ENCODE peak calls at places on chromosome 6, in ten cellular contexts. U is suprapubic skin; T is neural crest cell; B is cerebellar cortex; L is GM12864; A is activated naive CD8-positive, alpha-beta T cell treated with anti-CD3 and anti-CD28 coated beads, Interleukin-2, amount 50 U/mL, for 16 hours; F is T follicular helper cell; R is T-helper 2 cell; D is stimulated activated CD4-positive, alpha-beta T cell treated with anti-CD3 and anti-CD28 coated beads, Interleukin-1b, Interleukin-23, amount 100 ng/mL, for 24 hours; I is AG10803. J is an unnamed sample.

GRCh38 chr6:79212859-79213258 is 21.6 kb downstream of the HMGN3 start:
- DNase-seq in D (no peak), T (no peak), A (no peak), I (no peak), R (no peak), F (no peak), U (no peak), B (no peak), L (no peak), J (no peak)

GRCh38 chr6:111739257-111739696 is 133.6 kb upstream of the TRAF3IP2 start:
- DNase-seq in F (no peak), I (no peak), A (no peak), B (no peak), U (no peak), L (no peak), R (no peak), D (no peak), T (no peak), J (peak)

GRCh38 chr6:42021847-42022754 is 28.2 kb upstream of the TAF8 start:
- DNase-seq in A (peak), U (no peak), T (no peak), F (peak), I (no peak), D (peak), B (peak), L (peak), R (peak), J (no peak)

GRCh38 chr6:79705456-79705995 is 74.4 kb downstream of the SH3BGRL2 start:
- DNase-seq in R (no peak), F (no peak), U (no peak), L (no peak), B (no peak), D (no peak), A (no peak), T (no peak), I (no peak), J (no peak)

GRCh38 chr6:168037242-168037641 is 39.8 kb downstream of the KIF25 start:
- DNase-seq in U (peak), I (no peak), L (no peak), B (no peak), F (no peak), D (no peak), A (no peak), T (no peak), R (no peak), J (no peak)

GRCh38 chr6:25991785-25992412 is 29.3 kb downstream of the TRIM38 start:
- DNase-seq in L (peak), F (peak), R (peak), A (no peak), T (peak), I (peak), D (no peak), U (peak), B (peak), J (peak)

GRCh38 chr6:113352029-113352801 is 504.9 kb upstream of the MARCKS start:
- DNase-seq in A (no peak), R (no peak), D (no peak), L (no peak), F (no peak), B (no peak), T (no peak), U (no peak), I (peak), J (no peak)

GRCh38 chr6:37897321-37897720 is 77.8 kb downstream of the ZFAND3 start:
- DNase-seq in T (no peak), U (no peak), I (no peak), L (no peak), F (no peak), R (no peak), A (no peak), B (no peak), D (no peak), J (no peak)

GRCh38 chr6:69958978-69959377 is 92.6 kb downstream of the COL19A1 start:
- DNase-seq in F (no peak), D (no peak), A (no peak), I (no peak), T (no peak), R (no peak), L (no peak), U (no peak), B (no peak), J (no peak)

GRCh38 chr6:81589465-81590313 is 162.8 kb downstream of the TENT5A start:
- DNase-seq in L (no peak), T (no peak), B (no peak), U (no peak), A (no peak), R (no peak), D (no peak), I (no peak), F (no peak), J (no peak)

GRCh38 chr6:113980937-113981554 is 10.1 kb upstream of the HDAC2 start:
- DNase-seq in D (no peak), I (no peak), F (no peak), R (no peak), A (no peak), B (peak), U (no peak), L (no peak), T (peak), J (peak)

GRCh38 chr6:15887491-15888461 is 224.9 kb upstream of the DTNBP1 start:
- DNase-seq in A (no peak), R (no peak), B (no peak), U (no peak), D (no peak), T (no peak), F (no peak), L (no peak), I (no peak), J (no peak)

GRCh38 chr6:20877008-20877937 is 343.0 kb downstream of the CDKAL1 start:
- DNase-seq in L (peak), I (peak), D (no peak), B (no peak), T (no peak), U (no peak), A (no peak), R (no peak), F (no peak), J (no peak)

GRCh38 chr6:125745281-125746018 is 4.0 kb upstream of the HEY2 start:
- DNase-seq in U (no peak), A (no peak), L (no peak), T (no peak), R (no peak), B (no peak), D (no peak), F (no peak), I (no peak), J (no peak)

GRCh38 chr6:15491255-15491985 is 171.4 kb downstream of the DTNBP1 start:
- DNase-seq in F (peak), I (peak), A (peak), T (peak), U (no peak), L (peak), R (peak), B (peak), D (peak), J (peak)

GRCh38 chr6:67411036-67411435 is 1224.0 kb upstream of the ADGRB3 start:
- DNase-seq in A (no peak), U (no peak), B (no peak), T (no peak), L (no peak), I (no peak), R (no peak), F (no peak), D (no peak), J (no peak)

GRCh38 chr6:112983741-112984221 is 636.7 kb downstream of the RFPL4B start:
- DNase-seq in T (no peak), I (peak), R (no peak), U (no peak), F (no peak), B (no peak), D (no peak), A (no peak), L (no peak), J (no peak)

GRCh38 chr6:136158398-136158797 is 91.7 kb downstream of the MTFR2 start:
- DNase-seq in F (no peak), A (no peak), L (no peak), D (no peak), T (no peak), U (no peak), R (no peak), B (no peak), I (no peak), J (no peak)

GRCh38 chr6:21026576-21027273 is 492.5 kb downstream of the CDKAL1 start:
- DNase-seq in A (no peak), U (no peak), F (no peak), T (no peak), I (peak), D (no peak), L (no peak), B (no peak), R (no peak), J (no peak)

GRCh38 chr6:146891615-146892265 is 293.0 kb downstream of the ADGB start:
- DNase-seq in B (no peak), D (no peak), R (no peak), A (no peak), U (no peak), L (no peak), F (no peak), I (peak), T (no peak), J (no peak)

GRCh38 chr6:11329841-11330765 is 97.6 kb upstream of the NEDD9 start:
- DNase-seq in L (no peak), A (no peak), I (no peak), U (no peak), F (no peak), R (no peak), B (no peak), D (no peak), T (no peak), J (no peak)

GRCh38 chr6:11974089-11974488 is 38.0 kb upstream of the HIVEP1 start:
- DNase-seq in D (no peak), L (no peak), F (no peak), B (no peak), T (no peak), A (no peak), U (no peak), R (no peak), I (peak), J (no peak)

GRCh38 chr6:153790881-153791473 is 248.1 kb upstream of the OPRM1 start:
- DNase-seq in A (no peak), D (no peak), I (no peak), U (no peak), R (no peak), L (no peak), F (no peak), B (no peak), T (peak), J (peak)

GRCh38 chr6:14123331-14124105 is 5.9 kb downstream of the CD83 start:
- DNase-seq in F (no peak), U (no peak), T (no peak), L (no peak), R (no peak), D (no peak), A (no peak), I (no peak), B (no peak), J (no peak)

GRCh38 chr6:21003780-21004541 is 469.7 kb downstream of the CDKAL1 start:
- DNase-seq in R (no peak), D (no peak), L (peak), A (no peak), I (peak), U (no peak), F (no peak), T (no peak), B (no peak), J (peak)

GRCh38 chr6:16623733-16624132 is 137.5 kb downstream of the ATXN1 start:
- DNase-seq in D (no peak), L (no peak), T (no peak), U (no peak), I (peak), R (no peak), A (no peak), F (no peak), B (no peak), J (no peak)

GRCh38 chr6:3911614-3912336 is 62.6 kb downstream of the FAM50B start:
- DNase-seq in R (no peak), A (no peak), D (no peak), T (no peak), U (peak), F (no peak), L (no peak), B (no peak), I (peak), J (peak)

GRCh38 chr6:6125495-6125894 is 118.8 kb upstream of the NRN1 start:
- DNase-seq in L (no peak), U (no peak), R (no peak), D (no peak), B (no peak), I (no peak), A (no peak), T (no peak), F (no peak), J (peak)

GRCh38 chr6:139539852-139540251 is 165.4 kb upstream of the CITED2 start:
- DNase-seq in T (no peak), B (peak), R (no peak), D (no peak), I (peak), L (no peak), F (no peak), U (no peak), A (no peak), J (peak)

GRCh38 chr6:166258854-166259276 is 49.3 kb downstream of the PRR18 start:
- DNase-seq in U (no peak), L (no peak), I (no peak), A (peak), F (peak), B (no peak), T (no peak), R (peak), D (no peak), J (no peak)